ENCODE peak calls at places on chromosomes 7 and 10, in four cellular contexts. One of them, this sample, is unnamed.

GRCh38 chr7:100949227-100949930 is at the start of gene MUC3A:
- DNase-seq in SHP77 treated with DMSO at 0.1 percent for 48 hours: no peak
- DNase-seq in stimulated activated CD8-positive, alpha-beta memory T cell treated with anti-CD3 and anti-CD28 coated beads, Interleukin-4, amount 100 ng/mL, for 24 hours: no peak
- DNase-seq in NCI-H1417: no peak
- DNase-seq in this sample: no peak

GRCh38 chr10:11017575-11018425 is at the start of gene CELF2:
- DNase-seq in SHP77 treated with DMSO at 0.1 percent for 48 hours: no peak
- DNase-seq in stimulated activated CD8-positive, alpha-beta memory T cell treated with anti-CD3 and anti-CD28 coated beads, Interleukin-4, amount 100 ng/mL, for 24 hours: peak
- DNase-seq in NCI-H1417: peak
- DNase-seq in this sample: peak

GRCh38 chr10:21572578-21572977 is 38.5 kb downstream of the MLLT10 start:
- DNase-seq in SHP77 treated with DMSO at 0.1 percent for 48 hours: no peak
- DNase-seq in stimulated activated CD8-positive, alpha-beta memory T cell treated with anti-CD3 and anti-CD28 coated beads, Interleukin-4, amount 100 ng/mL, for 24 hours: no peak
- DNase-seq in NCI-H1417: no peak
- DNase-seq in this sample: peak

GRCh38 chr7:115763347-115763746 is 267.2 kb downstream of the TFEC start:
- DNase-seq in SHP77 treated with DMSO at 0.1 percent for 48 hours: no peak
- DNase-seq in stimulated activated CD8-positive, alpha-beta memory T cell treated with anti-CD3 and anti-CD28 coated beads, Interleukin-4, amount 100 ng/mL, for 24 hours: no peak
- DNase-seq in NCI-H1417: no peak
- DNase-seq in this sample: no peak

GRCh38 chr10:29344073-29344820 is 55.4 kb downstream of the LYZL1 start:
- DNase-seq in SHP77 treated with DMSO at 0.1 percent for 48 hours: no peak
- DNase-seq in stimulated activated CD8-positive, alpha-beta memory T cell treated with anti-CD3 and anti-CD28 coated beads, Interleukin-4, amount 100 ng/mL, for 24 hours: no peak
- DNase-seq in NCI-H1417: no peak
- DNase-seq in this sample: peak

GRCh38 chr7:134809611-134810010 is 30.2 kb downstream of the CALD1 start:
- DNase-seq in SHP77 treated with DMSO at 0.1 percent for 48 hours: no peak
- DNase-seq in stimulated activated CD8-positive, alpha-beta memory T cell treated with anti-CD3 and anti-CD28 coated beads, Interleukin-4, amount 100 ng/mL, for 24 hours: no peak
- DNase-seq in NCI-H1417: no peak
- DNase-seq in this sample: no peak

GRCh38 chr7:113715981-113716870 is 202.6 kb downstream of the PPP1R3A start:
- DNase-seq in SHP77 treated with DMSO at 0.1 percent for 48 hours: no peak
- DNase-seq in stimulated activated CD8-positive, alpha-beta memory T cell treated with anti-CD3 and anti-CD28 coated beads, Interleukin-4, amount 100 ng/mL, for 24 hours: no peak
- DNase-seq in NCI-H1417: no peak
- DNase-seq in this sample: no peak

GRCh38 chr10:1056326-1057105 is at the start of gene WDR37:
- DNase-seq in SHP77 treated with DMSO at 0.1 percent for 48 hours: peak
- DNase-seq in stimulated activated CD8-positive, alpha-beta memory T cell treated with anti-CD3 and anti-CD28 coated beads, Interleukin-4, amount 100 ng/mL, for 24 hours: peak
- DNase-seq in NCI-H1417: peak
- DNase-seq in this sample: peak

GRCh38 chr7:65812281-65812680 is 60.6 kb upstream of the VKORC1L1 start:
- DNase-seq in SHP77 treated with DMSO at 0.1 percent for 48 hours: no peak
- DNase-seq in stimulated activated CD8-positive, alpha-beta memory T cell treated with anti-CD3 and anti-CD28 coated beads, Interleukin-4, amount 100 ng/mL, for 24 hours: no peak
- DNase-seq in NCI-H1417: no peak
- DNase-seq in this sample: peak

GRCh38 chr10:59465089-59465488 is 102.7 kb upstream of the FAM13C start:
- DNase-seq in SHP77 treated with DMSO at 0.1 percent for 48 hours: no peak
- DNase-seq in stimulated activated CD8-positive, alpha-beta memory T cell treated with anti-CD3 and anti-CD28 coated beads, Interleukin-4, amount 100 ng/mL, for 24 hours: no peak
- DNase-seq in NCI-H1417: no peak
- DNase-seq in this sample: peak

GRCh38 chr7:133016629-133017028 is 65.3 kb downstream of the CHCHD3 start:
- DNase-seq in SHP77 treated with DMSO at 0.1 percent for 48 hours: no peak
- DNase-seq in stimulated activated CD8-positive, alpha-beta memory T cell treated with anti-CD3 and anti-CD28 coated beads, Interleukin-4, amount 100 ng/mL, for 24 hours: no peak
- DNase-seq in NCI-H1417: no peak
- DNase-seq in this sample: peak

GRCh38 chr7:48016641-48017040 is 12.3 kb downstream of the SUN3 start:
- DNase-seq in SHP77 treated with DMSO at 0.1 percent for 48 hours: no peak
- DNase-seq in stimulated activated CD8-positive, alpha-beta memory T cell treated with anti-CD3 and anti-CD28 coated beads, Interleukin-4, amount 100 ng/mL, for 24 hours: no peak
- DNase-seq in NCI-H1417: no peak
- DNase-seq in this sample: no peak

GRCh38 chr7:129210256-129210988 is 14.4 kb upstream of the AHCYL2 start:
- DNase-seq in SHP77 treated with DMSO at 0.1 percent for 48 hours: no peak
- DNase-seq in stimulated activated CD8-positive, alpha-beta memory T cell treated with anti-CD3 and anti-CD28 coated beads, Interleukin-4, amount 100 ng/mL, for 24 hours: peak
- DNase-seq in NCI-H1417: peak
- DNase-seq in this sample: peak

GRCh38 chr7:13948019-13948781 is 41.3 kb downstream of the ETV1 start:
- DNase-seq in SHP77 treated with DMSO at 0.1 percent for 48 hours: no peak
- DNase-seq in stimulated activated CD8-positive, alpha-beta memory T cell treated with anti-CD3 and anti-CD28 coated beads, Interleukin-4, amount 100 ng/mL, for 24 hours: no peak
- DNase-seq in NCI-H1417: no peak
- DNase-seq in this sample: no peak

GRCh38 chr7:150515248-150515647 is 576 bp downstream of the GIMAP7 start:
- DNase-seq in SHP77 treated with DMSO at 0.1 percent for 48 hours: no peak
- DNase-seq in stimulated activated CD8-positive, alpha-beta memory T cell treated with anti-CD3 and anti-CD28 coated beads, Interleukin-4, amount 100 ng/mL, for 24 hours: no peak
- DNase-seq in NCI-H1417: no peak
- DNase-seq in this sample: no peak

GRCh38 chr10:2972810-2973209 is 94.5 kb upstream of the PFKP start:
- DNase-seq in SHP77 treated with DMSO at 0.1 percent for 48 hours: no peak
- DNase-seq in stimulated activated CD8-positive, alpha-beta memory T cell treated with anti-CD3 and anti-CD28 coated beads, Interleukin-4, amount 100 ng/mL, for 24 hours: no peak
- DNase-seq in NCI-H1417: no peak
- DNase-seq in this sample: no peak

GRCh38 chr7:12493866-12494265 is 76.7 kb upstream of the SCIN start:
- DNase-seq in SHP77 treated with DMSO at 0.1 percent for 48 hours: no peak
- DNase-seq in stimulated activated CD8-positive, alpha-beta memory T cell treated with anti-CD3 and anti-CD28 coated beads, Interleukin-4, amount 100 ng/mL, for 24 hours: no peak
- DNase-seq in NCI-H1417: no peak
- DNase-seq in this sample: peak

This sample was measured in EH.